ENCODE peak calls at places on chromosomes 5 and 9, in six cellular contexts. T, I, B, W, O and N are unnamed samples.

GRCh38 chr9:120405134-120405533 is 174.8 kb downstream of the CDK5RAP2 start:
- DNase-seq in T (no peak), I (no peak), W (no peak), B (no peak), O (no peak), N (no peak)

GRCh38 chr5:79146352-79146751 is 34.7 kb downstream of the BHMT start:
- DNase-seq in O (no peak), B (no peak), T (no peak), I (no peak), W (no peak), N (peak)

GRCh38 chr5:16808021-16808420 is 128.1 kb downstream of the MYO10 start:
- DNase-seq in B (no peak), T (no peak), O (no peak), I (no peak), W (no peak), N (no peak)

GRCh38 chr5:53974021-53974420 is 336.4 kb downstream of the ARL15 start:
- DNase-seq in W (no peak), I (no peak), O (no peak), B (peak), T (no peak), N (no peak)

GRCh38 chr5:112995764-112996618 is 19.4 kb downstream of the DCP2 start:
- DNase-seq in T (peak), O (no peak), I (peak), W (no peak), B (peak), N (peak)

GRCh38 chr9:122200960-122201635 is 27.7 kb downstream of the LHX6 start:
- DNase-seq in I (peak), B (no peak), W (no peak), O (no peak), T (no peak), N (peak)

GRCh38 chr5:1447772-1448361 is 2.6 kb upstream of the SLC6A3 start:
- DNase-seq in T (no peak), B (no peak), W (peak), I (no peak), O (peak), N (no peak)

GRCh38 chr9:131755541-131756198 is 15.8 kb upstream of the RAPGEF1 start:
- DNase-seq in O (no peak), I (peak), B (peak), T (peak), W (peak), N (peak)

GRCh38 chr9:75186767-75187380 is 98.6 kb downstream of the OSTF1 start:
- DNase-seq in O (no peak), I (peak), W (no peak), B (no peak), T (peak), N (peak)

GRCh38 chr5:15026944-15027343 is 155.4 kb upstream of the ANKH start:
- DNase-seq in O (no peak), T (no peak), I (no peak), W (no peak), B (no peak), N (no peak)

GRCh38 chr9:10250200-10250599 is 362.6 kb downstream of the PTPRD start:
- DNase-seq in O (no peak), W (no peak), T (no peak), B (no peak), I (peak), N (no peak)

GRCh38 chr9:68538200-68538599 is 2.5 kb downstream of the TMEM252 start:
- DNase-seq in W (no peak), O (no peak), I (no peak), T (no peak), B (no peak), N (no peak)

GRCh38 chr9:89619739-89620138 is 14.9 kb downstream of the GADD45G start:
- DNase-seq in W (no peak), O (no peak), B (no peak), T (no peak), I (no peak), N (no peak)

GRCh38 chr9:124022201-124023121 is 10.9 kb downstream of the LHX2 start:
- DNase-seq in B (peak), W (no peak), I (no peak), T (no peak), O (no peak), N (no peak)

GRCh38 chr9:136304981-136305380 is 1.1 kb upstream of the CCDC187 start:
- DNase-seq in B (no peak), O (no peak), T (no peak), I (no peak), W (no peak), N (no peak)

GRCh38 chr5:172616730-172617129 is 24.3 kb upstream of the NEURL1B start:
- DNase-seq in T (no peak), W (no peak), B (no peak), O (no peak), I (peak), N (no peak)

GRCh38 chr5:102481044-102481715 is 17.6 kb downstream of the SLCO6A1 start:
- DNase-seq in I (peak), B (peak), T (peak), O (no peak), W (no peak), N (no peak)

GRCh38 chr5:75441560-75441959 is 69.9 kb downstream of the CERT1 start:
- DNase-seq in T (no peak), B (no peak), W (no peak), O (no peak), I (no peak), N (no peak)

GRCh38 chr5:43352916-43353315 is 39.7 kb upstream of the HMGCS1 start:
- DNase-seq in B (no peak), O (no peak), W (no peak), T (no peak), I (no peak), N (no peak)

GRCh38 chr9:69933445-69933844 is 110.2 kb upstream of the MAMDC2 start:
- DNase-seq in O (no peak), B (no peak), I (no peak), W (no peak), T (no peak), N (no peak)

GRCh38 chr9:69936427-69936826 is 107.2 kb upstream of the MAMDC2 start:
- DNase-seq in B (no peak), I (peak), W (no peak), T (no peak), O (no peak), N (peak)

GRCh38 chr9:69932901-69933300 is 110.7 kb upstream of the MAMDC2 start:
- DNase-seq in W (no peak), T (peak), B (no peak), O (no peak), I (peak), N (no peak)

GRCh38 chr9:69925452-69925851 is 104.8 kb downstream of the CFAP95 start:
- DNase-seq in I (no peak), O (no peak), T (no peak), W (no peak), B (no peak), N (no peak)

GRCh38 chr9:69931340-69931739 is 110.7 kb downstream of the CFAP95 start:
- DNase-seq in I (peak), B (no peak), T (no peak), O (no peak), W (no peak), N (no peak)
- TF ChIP-seq CTCF in I (peak), B (peak), T (peak), O (peak), W (no peak), N (peak)

GRCh38 chr5:96609369-96609768 is 52.8 kb upstream of the CAST start:
- DNase-seq in O (no peak), I (no peak), W (no peak), T (no peak), B (no peak), N (no peak)

GRCh38 chr5:96610747-96611146 is 51.4 kb upstream of the CAST start:
- DNase-seq in W (no peak), T (no peak), B (no peak), I (no peak), O (no peak), N (peak)

GRCh38 chr5:96615223-96615622 is 47.0 kb upstream of the CAST start:
- DNase-seq in T (no peak), B (no peak), I (no peak), O (no peak), W (no peak), N (no peak)

GRCh38 chr5:96616801-96617200 is 45.4 kb upstream of the CAST start:
- DNase-seq in I (no peak), W (no peak), O (no peak), B (no peak), T (no peak), N (no peak)

DNA sequence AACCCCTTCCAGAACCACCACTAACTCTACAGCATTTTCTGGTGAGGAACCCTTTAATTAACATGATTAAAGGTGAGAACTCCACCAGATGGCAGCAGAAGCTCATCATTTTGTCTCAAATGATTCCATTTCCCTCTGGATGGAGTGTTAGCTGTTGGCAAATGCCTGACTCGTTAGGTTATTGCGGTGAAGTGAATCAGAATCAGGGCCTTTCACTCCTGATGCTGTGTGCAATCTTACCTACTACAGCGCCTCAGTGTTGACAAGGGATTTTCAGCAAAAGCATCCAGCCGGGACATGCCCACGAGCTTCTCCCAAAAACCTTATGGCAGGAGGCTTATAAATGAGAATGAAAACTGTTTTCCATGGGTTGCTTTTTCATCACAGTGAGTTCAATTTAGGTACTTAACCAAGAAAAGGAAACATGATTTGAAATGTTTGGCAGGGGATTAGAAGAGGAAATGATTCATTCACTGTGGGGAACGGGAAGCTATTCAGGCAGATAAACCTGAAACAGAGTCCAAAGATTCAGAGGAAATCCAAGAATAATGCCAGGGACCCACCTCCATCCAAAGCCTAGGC is 48.0 kb upstream of the CAST start:
- DNase-seq in T (peak), I (peak), O (peak), B (peak), W (no peak), N (peak)
- H3K4me3 ChIP-seq in T (no peak), I (peak), O (peak), B (no peak), W (no peak), N (peak)

GRCh38 chr9:7174884-7175283 is 417.1 kb downstream of the KDM4C start:
- DNase-seq in T (no peak), I (no peak), O (no peak), B (no peak), W (no peak), N (no peak)
- TF ChIP-seq CTCF in T (no peak), I (no peak), O (peak), B (no peak), W (no peak), N (no peak)

DNA sequence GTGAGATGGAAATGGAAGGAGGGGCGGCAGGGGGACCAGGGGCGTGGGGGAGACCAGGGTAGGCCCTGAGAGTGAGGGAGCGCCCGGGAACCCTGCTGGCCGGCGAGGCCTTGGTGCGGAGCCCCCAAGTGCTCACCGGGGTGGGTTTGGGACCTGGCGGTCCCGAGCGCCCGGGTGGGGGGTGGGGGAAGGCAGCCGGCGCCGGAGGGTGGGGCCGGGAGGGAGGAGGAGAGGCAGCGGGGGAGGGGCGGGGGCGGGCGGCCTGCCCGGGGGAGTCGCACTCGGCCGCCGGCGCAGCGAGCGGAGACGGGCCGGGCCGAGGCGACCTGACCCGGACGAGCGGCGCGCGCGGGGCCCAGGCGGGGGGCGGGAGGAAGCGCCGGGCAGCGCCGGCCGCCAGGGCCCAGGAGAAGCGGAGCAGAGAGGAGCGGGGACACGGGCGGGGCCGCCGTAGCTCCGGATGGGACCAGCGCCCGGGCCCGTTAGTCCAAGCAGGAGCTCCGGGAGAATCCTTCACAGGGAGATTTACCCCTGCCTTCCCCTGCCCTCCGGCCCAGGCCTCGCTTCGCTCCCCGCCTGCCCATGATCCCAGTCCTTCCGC is at the start of gene NPR2:
- DNase-seq in W (no peak), O (no peak), T (no peak), I (peak), B (peak), N (peak)
- H3K4me3 ChIP-seq in W (peak), O (no peak), T (no peak), I (peak), B (peak), N (peak)

GRCh38 chr5:124997186-124997893 is 250.9 kb upstream of the ZNF608 start:
- DNase-seq in O (no peak), T (no peak), W (no peak), I (no peak), B (no peak), N (no peak)

GRCh38 chr5:124990723-124991122 is 244.3 kb upstream of the ZNF608 start:
- DNase-seq in O (no peak), W (no peak), B (no peak), I (no peak), T (no peak), N (no peak)

GRCh38 chr5:124996023-124996763 is 249.8 kb upstream of the ZNF608 start:
- DNase-seq in W (no peak), B (no peak), T (no peak), I (no peak), O (no peak), N (peak)

GRCh38 chr5:124996764-124997077 is 250.3 kb upstream of the ZNF608 start:
- DNase-seq in T (no peak), I (peak), O (no peak), B (no peak), W (no peak), N (peak)

GRCh38 chr5:124995451-124995850 is 249.0 kb upstream of the ZNF608 start:
- DNase-seq in I (peak), O (no peak), T (no peak), B (no peak), W (no peak), N (no peak)
- TF ChIP-seq CTCF in I (no peak), O (no peak), T (no peak), B (no peak), W (no peak), N (no peak)

GRCh38 chr5:51386916-51387853 is 3.9 kb downstream of the ISL1 start:
- DNase-seq in T (no peak), W (no peak), I (no peak), O (peak), B (peak), N (no peak)
- H3K4me3 ChIP-seq in T (no peak), W (peak), I (no peak), O (peak), B (peak), N (peak)

DNA sequence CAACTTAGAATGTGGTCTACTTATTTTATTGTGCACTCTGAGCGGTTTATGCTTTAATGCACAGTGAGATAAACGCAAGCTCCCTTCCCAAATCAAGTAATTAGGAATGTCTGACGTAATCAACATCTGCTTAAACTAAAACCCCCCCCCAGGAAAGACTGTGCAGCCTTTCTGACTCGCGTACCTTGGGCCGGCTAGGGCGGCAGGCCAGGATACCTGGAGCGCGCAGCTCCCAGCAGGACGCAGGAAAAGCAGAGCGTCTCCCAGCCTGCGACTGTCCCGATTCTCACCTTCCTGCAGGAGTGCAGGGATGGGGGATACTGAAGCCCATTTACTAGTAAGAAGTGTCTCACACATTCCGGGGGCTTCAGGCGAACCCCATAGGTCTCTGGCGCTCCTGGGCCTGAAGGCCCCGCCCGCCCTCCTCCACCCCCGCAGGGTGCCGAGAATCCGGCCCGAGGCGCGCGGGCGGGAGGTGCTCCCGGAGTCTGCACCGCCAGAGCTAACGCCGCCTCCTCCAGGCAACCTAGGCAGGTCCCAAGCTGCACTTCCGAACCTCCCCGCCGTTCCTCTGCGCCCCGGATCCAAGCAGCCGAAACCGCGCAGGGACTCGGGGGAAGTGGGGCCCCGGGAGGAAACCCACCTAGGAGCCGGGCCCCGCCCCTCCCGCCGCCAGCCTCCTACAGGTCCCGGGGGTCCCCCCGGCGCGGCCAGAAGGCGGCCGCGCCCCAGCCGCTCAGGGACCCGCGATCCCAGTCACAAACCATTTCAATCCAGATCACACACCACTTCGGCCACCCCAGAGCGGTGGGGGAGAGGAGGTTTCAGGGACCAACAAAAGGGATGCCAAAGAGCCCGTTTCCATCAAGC is 1.4 kb downstream of the ROR2 start:
- DNase-seq in W (peak), T (peak), B (peak), I (peak), O (no peak), N (no peak)
- TF ChIP-seq CTCF in W (peak), T (peak), B (peak), I (no peak), O (peak), N (no peak)

DNA sequence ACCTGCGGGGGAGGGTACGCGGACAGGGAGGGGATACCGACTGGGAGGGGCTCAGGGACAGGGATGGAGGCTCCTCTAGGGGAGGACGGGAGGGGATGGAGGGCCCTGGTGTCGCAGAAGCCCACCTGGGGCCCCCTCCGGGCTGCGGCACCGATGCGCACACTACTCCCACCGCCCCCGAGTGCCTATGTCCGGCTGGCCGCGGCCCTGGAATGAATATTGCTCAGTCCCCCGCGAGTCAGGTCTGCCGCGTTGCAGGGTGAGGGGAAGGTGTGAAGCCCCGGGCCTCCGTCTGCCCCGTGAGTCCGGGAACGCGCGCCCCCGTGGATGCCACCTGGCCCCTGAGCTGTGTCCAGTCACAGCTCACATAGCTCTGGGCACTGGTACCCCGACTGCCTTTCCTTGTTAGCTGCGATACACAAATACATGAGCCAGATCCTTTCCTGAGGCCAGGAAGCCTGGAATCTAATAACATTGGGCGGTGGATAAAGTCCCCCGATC is 44.5 kb upstream of the PRSS3 start:
- DNase-seq in T (no peak), B (peak), O (no peak), W (no peak), I (no peak), N (no peak)
- H3K4me3 ChIP-seq in T (no peak), B (peak), O (peak), W (peak), I (peak), N (peak)

GRCh38 chr5:121967187-121967586 is 5.4 kb downstream of the SRFBP1 start:
- DNase-seq in T (peak), B (no peak), W (no peak), I (peak), O (no peak), N (peak)
- TF ChIP-seq CTCF in T (peak), B (peak), W (no peak), I (peak), O (peak), N (peak)